ENCODE peak calls at places on chromosome 9, in ten cellular contexts. One of them, this sample, is unnamed.

GRCh38 chr9:128007566-128008138 is 26.9 kb upstream of the EEIG1 start:
- DNase-seq in endothelial cell of umbilical vein: peak; percentile 86
- DNase-seq in HCT116: peak; percentile 63
- DNase-seq in thyroid gland: peak; percentile 88
- DNase-seq in lower leg skin: peak; percentile 65
- DNase-seq in heart left ventricle: peak; percentile 40
- DNase-seq in K562: peak; percentile 55
- DNase-seq in A549: no peak
- DNase-seq in stomach: peak; percentile 55
- DNase-seq in HepG2: peak; percentile 45
- DNase-seq in this sample: peak; percentile 21

GRCh38 chr9:117178596-117179111 is 236.2 kb downstream of the ASTN2 start:
- DNase-seq in endothelial cell of umbilical vein: no peak
- DNase-seq in HCT116: no peak
- DNase-seq in thyroid gland: no peak
- DNase-seq in lower leg skin: no peak
- DNase-seq in heart left ventricle: no peak
- DNase-seq in K562: no peak
- DNase-seq in A549: no peak
- DNase-seq in stomach: no peak
- DNase-seq in HepG2: no peak
- DNase-seq in this sample: no peak

GRCh38 chr9:125521462-125522327 is 185.3 kb downstream of the MAPKAP1 start:
- DNase-seq in endothelial cell of umbilical vein: peak; percentile 86
- DNase-seq in HCT116: peak; percentile 76
- DNase-seq in thyroid gland: no peak
- DNase-seq in lower leg skin: no peak
- DNase-seq in heart left ventricle: no peak
- DNase-seq in K562: no peak
- DNase-seq in A549: peak; percentile 35
- DNase-seq in stomach: no peak
- DNase-seq in HepG2: peak; percentile 35
- DNase-seq in this sample: no peak

GRCh38 chr9:108776920-108777650 is 78.7 kb downstream of the ACTL7B start:
- DNase-seq in endothelial cell of umbilical vein: no peak
- DNase-seq in HCT116: no peak
- DNase-seq in thyroid gland: no peak
- DNase-seq in lower leg skin: no peak
- DNase-seq in heart left ventricle: no peak
- DNase-seq in K562: no peak
- DNase-seq in A549: no peak
- DNase-seq in stomach: peak; percentile 43
- DNase-seq in HepG2: peak; percentile 81
- DNase-seq in this sample: no peak

GRCh38 chr9:117412006-117412715 is 2.7 kb downstream of the ASTN2 start:
- DNase-seq in endothelial cell of umbilical vein: no peak
- DNase-seq in HCT116: no peak
- DNase-seq in thyroid gland: no peak
- DNase-seq in lower leg skin: no peak
- DNase-seq in heart left ventricle: no peak
- DNase-seq in K562: no peak
- DNase-seq in A549: no peak
- DNase-seq in stomach: no peak
- DNase-seq in HepG2: no peak
- DNase-seq in this sample: peak; percentile 38

GRCh38 chr9:88280816-88281382 is 107.3 kb upstream of the SPIN1 start:
- DNase-seq in endothelial cell of umbilical vein: no peak
- DNase-seq in HCT116: no peak
- DNase-seq in thyroid gland: no peak
- DNase-seq in lower leg skin: no peak
- DNase-seq in heart left ventricle: no peak
- DNase-seq in K562: no peak
- DNase-seq in A549: no peak
- DNase-seq in stomach: no peak
- DNase-seq in HepG2: no peak
- DNase-seq in this sample: no peak

GRCh38 chr9:21789541-21790037 is 12.8 kb upstream of the MTAP start:
- DNase-seq in endothelial cell of umbilical vein: peak; percentile 85
- DNase-seq in HCT116: peak; percentile 92
- DNase-seq in thyroid gland: peak; percentile 48
- DNase-seq in lower leg skin: peak; percentile 72
- DNase-seq in heart left ventricle: peak; percentile 41
- DNase-seq in K562: no peak
- DNase-seq in A549: peak; percentile 74
- DNase-seq in stomach: peak; percentile 65
- DNase-seq in HepG2: peak; percentile 83
- DNase-seq in this sample: peak; percentile 85

GRCh38 chr9:129333961-129334743 is 156.1 kb upstream of the IER5L start:
- DNase-seq in endothelial cell of umbilical vein: peak; percentile 49
- DNase-seq in HCT116: peak; percentile 93
- DNase-seq in thyroid gland: peak; percentile 99
- DNase-seq in lower leg skin: peak; percentile 83
- DNase-seq in heart left ventricle: peak; percentile 94
- DNase-seq in K562: peak; percentile 64
- DNase-seq in A549: peak; percentile 95
- DNase-seq in stomach: peak; percentile 95
- DNase-seq in HepG2: peak; percentile 94
- DNase-seq in this sample: peak; percentile 97

GRCh38 chr9:33267368-33267767 is 2.5 kb downstream of the CHMP5 start:
- DNase-seq in endothelial cell of umbilical vein: no peak
- DNase-seq in HCT116: no peak
- DNase-seq in thyroid gland: no peak
- DNase-seq in lower leg skin: no peak
- DNase-seq in heart left ventricle: no peak
- DNase-seq in K562: no peak
- DNase-seq in A549: no peak
- DNase-seq in stomach: no peak
- DNase-seq in HepG2: no peak
- DNase-seq in this sample: no peak

GRCh38 chr9:33263131-33263935 is 1.2 kb downstream of the BAG1 start:
- DNase-seq in endothelial cell of umbilical vein: peak; percentile 60
- DNase-seq in HCT116: no peak
- DNase-seq in thyroid gland: no peak
- DNase-seq in lower leg skin: no peak
- DNase-seq in heart left ventricle: no peak
- DNase-seq in K562: no peak
- DNase-seq in A549: no peak
- DNase-seq in stomach: no peak
- DNase-seq in HepG2: peak; percentile 18
- DNase-seq in this sample: peak; percentile 15

GRCh38 chr9:33265211-33265885 is 499 bp downstream of the CHMP5 start:
- DNase-seq in endothelial cell of umbilical vein: no peak
- DNase-seq in HCT116: no peak
- DNase-seq in thyroid gland: peak; percentile 31
- DNase-seq in lower leg skin: no peak
- DNase-seq in heart left ventricle: no peak
- DNase-seq in K562: no peak
- DNase-seq in A549: no peak
- DNase-seq in stomach: no peak
- DNase-seq in HepG2: no peak
- DNase-seq in this sample: no peak

GRCh38 chr9:33263936-33264472 is 504 bp downstream of the BAG1 start:
- DNase-seq in endothelial cell of umbilical vein: no peak
- DNase-seq in HCT116: no peak
- DNase-seq in thyroid gland: no peak
- DNase-seq in lower leg skin: peak; percentile 64
- DNase-seq in heart left ventricle: peak; percentile 51
- DNase-seq in K562: no peak
- DNase-seq in A549: peak; percentile 57
- DNase-seq in stomach: peak; percentile 50
- DNase-seq in HepG2: peak; percentile 10
- DNase-seq in this sample: peak; percentile 37

GRCh38 chr9:33264473-33265177 is at the start of the genes BAG1 and CHMP5:
- DNase-seq in endothelial cell of umbilical vein: peak; percentile 100
- DNase-seq in HCT116: peak; percentile 98
- DNase-seq in thyroid gland: peak; percentile 100
- DNase-seq in lower leg skin: peak; percentile 100
- DNase-seq in heart left ventricle: peak; percentile 99
- DNase-seq in K562: peak; percentile 97
- DNase-seq in A549: peak; percentile 99
- DNase-seq in stomach: peak; percentile 100
- DNase-seq in HepG2: peak; percentile 98
- DNase-seq in this sample: peak; percentile 100
- TF ChIP-seq POLR2A in endothelial cell of umbilical vein: peak; percentile 85
- TF ChIP-seq POLR2A in HCT116: peak; percentile 31
- TF ChIP-seq POLR2A in thyroid gland: peak; percentile 64
- TF ChIP-seq POLR2A in lower leg skin: peak; percentile 17
- TF ChIP-seq POLR2A in heart left ventricle: peak; percentile 91
- TF ChIP-seq POLR2A in K562: peak; percentile 67
- TF ChIP-seq POLR2A in A549: peak; percentile 77
- TF ChIP-seq POLR2A in stomach: no peak
- TF ChIP-seq POLR2A in HepG2: peak; percentile 69
- TF ChIP-seq POLR2A in this sample: peak; percentile 96

DNA sequence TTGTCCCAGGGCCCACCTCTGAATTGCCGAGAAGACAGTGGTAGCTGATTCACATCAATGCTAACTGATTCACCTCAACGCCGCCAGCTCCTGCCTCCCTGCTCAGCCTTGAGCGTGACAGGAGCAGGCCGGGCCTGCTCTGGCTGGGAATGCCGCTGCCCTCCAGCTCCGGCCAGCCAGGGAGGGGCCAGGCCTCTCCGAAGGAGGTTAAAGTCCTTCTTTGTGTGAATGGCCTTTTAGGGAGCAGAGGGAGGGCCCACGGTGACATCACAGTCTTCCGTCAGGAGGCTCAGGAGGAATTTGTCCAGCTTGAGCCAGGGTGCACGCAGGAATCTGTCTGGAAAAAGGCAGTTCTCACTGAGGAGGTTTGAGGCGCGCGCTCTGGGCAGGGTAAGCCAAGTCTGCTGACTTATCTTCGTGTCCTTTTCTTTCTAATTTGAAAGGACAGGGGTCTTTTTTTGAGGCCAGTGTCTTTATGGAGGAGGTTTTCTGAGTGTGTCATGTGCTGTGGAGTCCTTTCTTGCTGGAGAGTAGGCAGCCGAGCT is 82.7 kb downstream of the C9orf152 start:
- DNase-seq in endothelial cell of umbilical vein: peak; percentile 81
- DNase-seq in HCT116: no peak
- DNase-seq in thyroid gland: peak; percentile 96
- DNase-seq in lower leg skin: peak; percentile 58
- DNase-seq in heart left ventricle: peak; percentile 94
- DNase-seq in K562: no peak
- DNase-seq in A549: peak; percentile 62
- DNase-seq in stomach: peak; percentile 86
- DNase-seq in HepG2: peak; percentile 95
- DNase-seq in this sample: peak; percentile 15
- TF ChIP-seq POLR2A in endothelial cell of umbilical vein: no peak
- TF ChIP-seq POLR2A in HCT116: no peak
- TF ChIP-seq POLR2A in thyroid gland: no peak
- TF ChIP-seq POLR2A in lower leg skin: no peak
- TF ChIP-seq POLR2A in heart left ventricle: peak; percentile 86
- TF ChIP-seq POLR2A in K562: no peak
- TF ChIP-seq POLR2A in A549: peak; percentile 49
- TF ChIP-seq POLR2A in stomach: peak; percentile 40
- TF ChIP-seq POLR2A in HepG2: peak; percentile 84
- TF ChIP-seq POLR2A in this sample: no peak

GRCh38 chr9:133273819-133274218 is 1.2 kb downstream of the ABO start:
- DNase-seq in endothelial cell of umbilical vein: no peak
- DNase-seq in HCT116: no peak
- DNase-seq in thyroid gland: no peak
- DNase-seq in lower leg skin: no peak
- DNase-seq in heart left ventricle: no peak
- DNase-seq in K562: no peak
- DNase-seq in A549: no peak
- DNase-seq in stomach: no peak
- DNase-seq in HepG2: no peak
- DNase-seq in this sample: no peak

GRCh38 chr9:133274236-133275104 is 531 bp downstream of the ABO start:
- DNase-seq in endothelial cell of umbilical vein: no peak
- DNase-seq in HCT116: no peak
- DNase-seq in thyroid gland: peak; percentile 37
- DNase-seq in lower leg skin: no peak
- DNase-seq in heart left ventricle: no peak
- DNase-seq in K562: no peak
- DNase-seq in A549: no peak
- DNase-seq in stomach: no peak
- DNase-seq in HepG2: no peak
- DNase-seq in this sample: no peak

GRCh38 chr9:133275105-133276000 is at the start of gene ABO:
- DNase-seq in endothelial cell of umbilical vein: no peak
- DNase-seq in HCT116: no peak
- DNase-seq in thyroid gland: peak; percentile 61
- DNase-seq in lower leg skin: no peak
- DNase-seq in heart left ventricle: peak; percentile 44
- DNase-seq in K562: peak; percentile 82
- DNase-seq in A549: no peak
- DNase-seq in stomach: peak; percentile 50
- DNase-seq in HepG2: no peak
- DNase-seq in this sample: no peak

GRCh38 chr9:133276001-133276884 is 1.2 kb upstream of the ABO start:
- DNase-seq in endothelial cell of umbilical vein: no peak
- DNase-seq in HCT116: no peak
- DNase-seq in thyroid gland: no peak
- DNase-seq in lower leg skin: no peak
- DNase-seq in heart left ventricle: no peak
- DNase-seq in K562: no peak
- DNase-seq in A549: no peak
- DNase-seq in stomach: no peak
- DNase-seq in HepG2: no peak
- DNase-seq in this sample: no peak

DNA sequence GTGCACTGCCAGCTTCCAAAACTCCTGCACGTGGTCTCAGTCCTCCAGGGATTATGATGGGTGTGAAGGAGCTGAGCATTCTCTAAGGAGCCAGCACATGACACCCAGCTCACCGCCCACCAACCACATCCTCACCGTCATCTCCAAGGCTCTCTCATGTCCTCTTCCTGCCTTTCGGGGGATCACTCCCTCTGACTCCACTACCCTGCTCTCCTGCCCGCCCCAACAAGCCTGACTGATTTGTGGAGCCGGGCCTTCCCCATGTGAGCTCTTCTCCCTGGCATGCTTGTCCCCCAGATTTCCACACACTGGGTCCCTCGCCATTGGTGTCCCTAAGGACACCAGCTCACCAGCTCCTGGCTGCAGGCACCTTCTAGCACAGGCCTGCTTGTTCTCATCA is 1.9 kb downstream of the ABO start:
- DNase-seq in endothelial cell of umbilical vein: no peak
- DNase-seq in HCT116: no peak
- DNase-seq in thyroid gland: no peak
- DNase-seq in lower leg skin: no peak
- DNase-seq in heart left ventricle: no peak
- DNase-seq in K562: no peak
- DNase-seq in A549: no peak
- DNase-seq in stomach: peak; percentile 24
- DNase-seq in HepG2: no peak
- DNase-seq in this sample: no peak
- TF ChIP-seq POLR2A in endothelial cell of umbilical vein: no peak
- TF ChIP-seq POLR2A in HCT116: no peak
- TF ChIP-seq POLR2A in thyroid gland: no peak
- TF ChIP-seq POLR2A in lower leg skin: no peak
- TF ChIP-seq POLR2A in heart left ventricle: no peak
- TF ChIP-seq POLR2A in K562: no peak
- TF ChIP-seq POLR2A in A549: no peak
- TF ChIP-seq POLR2A in stomach: no peak
- TF ChIP-seq POLR2A in HepG2: no peak
- TF ChIP-seq POLR2A in this sample: no peak

DNA sequence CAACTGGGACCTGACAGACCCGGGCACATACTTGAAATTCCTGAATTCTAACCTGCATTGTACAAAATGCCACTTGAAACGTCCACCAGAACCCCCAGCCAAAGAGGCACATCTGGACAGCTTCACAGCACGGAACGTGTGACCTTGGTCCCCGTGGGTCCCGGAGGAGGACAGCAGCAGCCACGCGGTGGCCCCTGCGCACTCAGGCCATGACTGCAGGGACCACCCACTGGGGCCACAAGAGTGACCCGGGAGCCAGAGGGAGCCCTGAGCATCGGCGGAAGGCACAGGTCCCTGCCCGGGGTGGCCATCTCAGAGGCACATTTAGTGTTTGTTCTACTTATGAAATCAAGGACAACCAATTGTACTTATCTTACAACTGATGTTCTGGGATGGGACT is 2.1 kb upstream of the SNAPC4 start:
- DNase-seq in endothelial cell of umbilical vein: no peak
- DNase-seq in HCT116: no peak
- DNase-seq in thyroid gland: no peak
- DNase-seq in lower leg skin: no peak
- DNase-seq in heart left ventricle: no peak
- DNase-seq in K562: no peak
- DNase-seq in A549: no peak
- DNase-seq in stomach: no peak
- DNase-seq in HepG2: no peak
- DNase-seq in this sample: no peak
- TF ChIP-seq POLR2A in endothelial cell of umbilical vein: no peak
- TF ChIP-seq POLR2A in HCT116: no peak
- TF ChIP-seq POLR2A in thyroid gland: no peak
- TF ChIP-seq POLR2A in lower leg skin: no peak
- TF ChIP-seq POLR2A in heart left ventricle: no peak
- TF ChIP-seq POLR2A in K562: no peak
- TF ChIP-seq POLR2A in A549: no peak
- TF ChIP-seq POLR2A in stomach: no peak
- TF ChIP-seq POLR2A in HepG2: no peak
- TF ChIP-seq POLR2A in this sample: no peak